ENCODE peak calls at places on chromosomes 5 and 9, in nine cellular contexts. One of them, this sample, is unnamed.

GRCh38 chr5:174338204-174339010 is 292.9 kb downstream of the NSG2 start:
- DNase-seq in vagina: no peak
- DNase-seq in transverse colon: no peak
- DNase-seq in stomach: no peak
- DNase-seq in spleen: no peak
- DNase-seq in endothelial cell of umbilical vein: no peak
- DNase-seq in upper lobe of left lung: no peak
- DNase-seq in prostate gland: no peak
- DNase-seq in esophagus muscularis mucosa: no peak
- DNase-seq in this sample: no peak

GRCh38 chr9:124238546-124239140 is 19.1 kb upstream of the NEK6 start:
- DNase-seq in vagina: no peak
- DNase-seq in transverse colon: no peak
- DNase-seq in stomach: no peak
- DNase-seq in spleen: no peak
- DNase-seq in endothelial cell of umbilical vein: no peak
- DNase-seq in upper lobe of left lung: no peak
- DNase-seq in prostate gland: no peak
- DNase-seq in esophagus muscularis mucosa: no peak
- DNase-seq in this sample: no peak

GRCh38 chr5:140357731-140358093 is 2.3 kb upstream of the SLC4A9 start:
- DNase-seq in vagina: no peak
- DNase-seq in transverse colon: peak
- DNase-seq in stomach: peak
- DNase-seq in spleen: peak
- DNase-seq in endothelial cell of umbilical vein: peak
- DNase-seq in upper lobe of left lung: peak
- DNase-seq in prostate gland: peak
- DNase-seq in esophagus muscularis mucosa: peak
- DNase-seq in this sample: peak

GRCh38 chr9:126474786-126475485 is 138.8 kb upstream of the LMX1B start:
- DNase-seq in vagina: no peak
- DNase-seq in transverse colon: no peak
- DNase-seq in stomach: no peak
- DNase-seq in spleen: no peak
- DNase-seq in endothelial cell of umbilical vein: peak
- DNase-seq in upper lobe of left lung: no peak
- DNase-seq in prostate gland: no peak
- DNase-seq in esophagus muscularis mucosa: no peak
- DNase-seq in this sample: no peak

GRCh38 chr5:16551628-16552027 is 65.2 kb downstream of the RETREG1 start:
- DNase-seq in vagina: no peak
- DNase-seq in transverse colon: no peak
- DNase-seq in stomach: no peak
- DNase-seq in spleen: no peak
- DNase-seq in endothelial cell of umbilical vein: no peak
- DNase-seq in upper lobe of left lung: no peak
- DNase-seq in prostate gland: no peak
- DNase-seq in esophagus muscularis mucosa: no peak
- DNase-seq in this sample: no peak

GRCh38 chr5:149205625-149206523 is 64.6 kb downstream of the ABLIM3 start:
- DNase-seq in vagina: peak
- DNase-seq in transverse colon: no peak
- DNase-seq in stomach: no peak
- DNase-seq in spleen: no peak
- DNase-seq in endothelial cell of umbilical vein: no peak
- DNase-seq in upper lobe of left lung: no peak
- DNase-seq in prostate gland: no peak
- DNase-seq in esophagus muscularis mucosa: no peak
- DNase-seq in this sample: no peak

GRCh38 chr5:150000990-150001659 is 586 bp downstream of the HMGXB3 start:
- DNase-seq in vagina: no peak
- DNase-seq in transverse colon: peak
- DNase-seq in stomach: peak
- DNase-seq in spleen: peak
- DNase-seq in endothelial cell of umbilical vein: peak
- DNase-seq in upper lobe of left lung: peak
- DNase-seq in prostate gland: no peak
- DNase-seq in esophagus muscularis mucosa: no peak
- DNase-seq in this sample: no peak

GRCh38 chr5:143986567-143987242 is 174.7 kb downstream of the HMHB1 start:
- DNase-seq in vagina: no peak
- DNase-seq in transverse colon: no peak
- DNase-seq in stomach: no peak
- DNase-seq in spleen: no peak
- DNase-seq in endothelial cell of umbilical vein: peak
- DNase-seq in upper lobe of left lung: no peak
- DNase-seq in prostate gland: no peak
- DNase-seq in esophagus muscularis mucosa: no peak
- DNase-seq in this sample: no peak

GRCh38 chr9:683509-684021 is 157.9 kb upstream of the DMRT1 start:
- DNase-seq in vagina: no peak
- DNase-seq in transverse colon: no peak
- DNase-seq in stomach: no peak
- DNase-seq in spleen: no peak
- DNase-seq in endothelial cell of umbilical vein: no peak
- DNase-seq in upper lobe of left lung: no peak
- DNase-seq in prostate gland: no peak
- DNase-seq in esophagus muscularis mucosa: no peak
- DNase-seq in this sample: no peak

GRCh38 chr9:684950-685340 is 156.6 kb upstream of the DMRT1 start:
- DNase-seq in vagina: no peak
- DNase-seq in transverse colon: no peak
- DNase-seq in stomach: no peak
- DNase-seq in spleen: no peak
- DNase-seq in endothelial cell of umbilical vein: peak
- DNase-seq in upper lobe of left lung: no peak
- DNase-seq in prostate gland: no peak
- DNase-seq in esophagus muscularis mucosa: peak
- DNase-seq in this sample: no peak

GRCh38 chr9:682633-683508 is 158.6 kb upstream of the DMRT1 start:
- DNase-seq in vagina: no peak
- DNase-seq in transverse colon: peak
- DNase-seq in stomach: peak
- DNase-seq in spleen: no peak
- DNase-seq in endothelial cell of umbilical vein: peak
- DNase-seq in upper lobe of left lung: peak
- DNase-seq in prostate gland: no peak
- DNase-seq in esophagus muscularis mucosa: no peak
- DNase-seq in this sample: no peak

GRCh38 chr9:686381-686813 is 155.1 kb upstream of the DMRT1 start:
- DNase-seq in vagina: peak
- DNase-seq in transverse colon: no peak
- DNase-seq in stomach: no peak
- DNase-seq in spleen: no peak
- DNase-seq in endothelial cell of umbilical vein: peak
- DNase-seq in upper lobe of left lung: no peak
- DNase-seq in prostate gland: peak
- DNase-seq in esophagus muscularis mucosa: peak
- DNase-seq in this sample: no peak

DNA sequence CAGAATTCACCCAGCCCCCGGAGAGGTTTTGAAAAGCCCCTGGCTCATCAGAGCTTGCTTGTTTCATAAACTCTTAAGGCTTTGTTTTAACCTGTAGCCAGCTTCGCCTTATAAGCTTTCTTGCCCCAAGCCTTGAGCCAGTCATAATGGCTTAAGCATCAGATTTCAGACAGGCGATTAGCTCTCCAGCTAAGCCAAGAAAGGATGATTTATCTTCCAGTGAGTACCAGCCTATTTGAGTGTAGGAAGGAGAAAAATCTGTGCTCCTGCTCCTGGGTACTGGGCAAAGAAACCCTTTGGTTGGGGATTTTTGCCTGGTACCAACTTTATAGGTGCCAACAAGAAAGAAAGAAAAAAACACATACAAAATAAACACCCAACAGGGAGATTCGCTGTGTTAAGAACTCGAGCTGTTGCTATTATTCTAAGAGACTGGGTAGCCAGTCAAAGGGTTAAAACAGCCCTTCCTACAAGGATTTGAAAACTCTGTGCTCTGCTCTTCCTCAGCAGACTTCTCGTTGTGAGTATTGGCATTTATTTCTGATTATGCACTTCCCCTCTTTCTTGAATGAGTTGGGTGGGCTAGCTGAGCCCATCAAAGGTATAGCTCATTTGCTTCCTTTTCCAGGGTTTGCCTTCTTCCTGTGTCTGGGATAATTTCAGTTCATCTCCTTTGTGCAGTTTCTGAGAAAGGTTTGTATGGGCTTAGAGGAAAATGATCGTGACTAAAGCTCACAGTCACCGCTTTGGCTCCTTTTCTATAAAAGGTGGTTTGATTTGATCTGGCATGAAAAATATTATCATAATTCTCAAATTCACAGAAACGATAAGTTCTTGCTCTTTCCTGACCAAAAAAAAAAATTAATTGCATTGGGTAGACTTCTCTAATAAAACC is 157.2 kb upstream of the DMRT1 start:
- DNase-seq in vagina: no peak
- DNase-seq in transverse colon: no peak
- DNase-seq in stomach: no peak
- DNase-seq in spleen: no peak
- DNase-seq in endothelial cell of umbilical vein: peak
- DNase-seq in upper lobe of left lung: no peak
- DNase-seq in prostate gland: peak
- DNase-seq in esophagus muscularis mucosa: peak
- DNase-seq in this sample: no peak
- H3K4me3 ChIP-seq in vagina: peak
- H3K4me3 ChIP-seq in transverse colon: no peak
- H3K4me3 ChIP-seq in stomach: no peak
- H3K4me3 ChIP-seq in spleen: no peak
- H3K4me3 ChIP-seq in endothelial cell of umbilical vein: peak
- H3K4me3 ChIP-seq in upper lobe of left lung: no peak
- H3K4me3 ChIP-seq in prostate gland: peak
- H3K4me3 ChIP-seq in esophagus muscularis mucosa: peak
- H3K4me3 ChIP-seq in this sample: peak

DNA sequence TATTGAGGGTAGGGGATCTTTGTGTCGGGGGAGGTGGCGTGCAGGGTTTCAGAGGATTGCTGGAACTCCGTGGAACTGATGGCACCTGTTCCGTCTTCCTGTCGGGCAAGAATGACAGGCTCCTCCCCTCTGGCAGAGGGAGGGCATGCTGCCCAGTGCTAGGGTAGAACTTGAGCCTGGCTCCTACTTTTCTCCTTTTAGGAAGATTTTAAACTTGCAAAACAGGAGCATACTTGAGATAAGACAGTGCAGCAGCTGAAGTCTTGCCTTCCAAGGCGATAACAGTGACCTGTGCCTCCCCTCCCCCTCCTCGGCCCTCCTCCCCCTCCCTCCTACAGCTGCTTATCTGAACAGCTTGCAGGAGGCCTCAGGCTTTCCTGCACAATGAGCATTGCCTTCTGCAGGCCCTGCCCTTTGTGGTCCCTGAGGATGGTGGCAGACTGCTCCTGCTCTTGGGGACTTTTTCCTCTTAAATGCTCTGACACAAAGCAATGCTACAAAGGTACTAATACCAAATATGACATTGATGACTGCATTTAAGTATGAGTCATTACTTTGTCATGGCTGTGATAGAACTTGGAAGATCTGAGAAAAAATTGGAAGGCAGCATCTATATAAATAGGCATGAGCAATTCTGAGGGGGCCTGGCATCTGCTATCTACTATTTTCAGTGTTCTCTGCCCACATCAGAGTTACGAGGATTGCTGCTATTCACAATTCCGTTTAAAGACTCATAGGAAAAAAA is 1.9 kb downstream of the GADD45G start:
- DNase-seq in vagina: no peak
- DNase-seq in transverse colon: peak
- DNase-seq in stomach: peak
- DNase-seq in spleen: no peak
- DNase-seq in endothelial cell of umbilical vein: peak
- DNase-seq in upper lobe of left lung: peak
- DNase-seq in prostate gland: peak
- DNase-seq in esophagus muscularis mucosa: no peak
- DNase-seq in this sample: peak
- TF ChIP-seq POLR2AphosphoS5 in vagina: no peak
- TF ChIP-seq POLR2AphosphoS5 in transverse colon: no peak
- TF ChIP-seq POLR2AphosphoS5 in stomach: no peak
- TF ChIP-seq POLR2AphosphoS5 in spleen: no peak
- TF ChIP-seq POLR2AphosphoS5 in endothelial cell of umbilical vein: no peak
- TF ChIP-seq POLR2AphosphoS5 in upper lobe of left lung: peak
- TF ChIP-seq POLR2AphosphoS5 in prostate gland: peak
- TF ChIP-seq POLR2AphosphoS5 in esophagus muscularis mucosa: peak
- TF ChIP-seq POLR2AphosphoS5 in this sample: no peak

GRCh38 chr5:138502521-138502920 is 37.2 kb downstream of the EGR1 start:
- DNase-seq in vagina: no peak
- DNase-seq in transverse colon: no peak
- DNase-seq in stomach: no peak
- DNase-seq in spleen: no peak
- DNase-seq in endothelial cell of umbilical vein: no peak
- DNase-seq in upper lobe of left lung: no peak
- DNase-seq in prostate gland: no peak
- DNase-seq in esophagus muscularis mucosa: no peak
- DNase-seq in this sample: no peak

GRCh38 chr5:138502121-138502520 is 36.8 kb downstream of the EGR1 start:
- DNase-seq in vagina: no peak
- DNase-seq in transverse colon: no peak
- DNase-seq in stomach: no peak
- DNase-seq in spleen: no peak
- DNase-seq in endothelial cell of umbilical vein: no peak
- DNase-seq in upper lobe of left lung: no peak
- DNase-seq in prostate gland: peak
- DNase-seq in esophagus muscularis mucosa: no peak
- DNase-seq in this sample: no peak

GRCh38 chr5:138503487-138504270 is 38.4 kb downstream of the EGR1 start:
- DNase-seq in vagina: no peak
- DNase-seq in transverse colon: peak
- DNase-seq in stomach: peak
- DNase-seq in spleen: no peak
- DNase-seq in endothelial cell of umbilical vein: peak
- DNase-seq in upper lobe of left lung: peak
- DNase-seq in prostate gland: peak
- DNase-seq in esophagus muscularis mucosa: no peak
- DNase-seq in this sample: no peak

GRCh38 chr5:138506370-138507113 is 36.5 kb downstream of the ETF1 start:
- DNase-seq in vagina: no peak
- DNase-seq in transverse colon: no peak
- DNase-seq in stomach: no peak
- DNase-seq in spleen: no peak
- DNase-seq in endothelial cell of umbilical vein: no peak
- DNase-seq in upper lobe of left lung: no peak
- DNase-seq in prostate gland: no peak
- DNase-seq in esophagus muscularis mucosa: no peak
- DNase-seq in this sample: no peak

DNA sequence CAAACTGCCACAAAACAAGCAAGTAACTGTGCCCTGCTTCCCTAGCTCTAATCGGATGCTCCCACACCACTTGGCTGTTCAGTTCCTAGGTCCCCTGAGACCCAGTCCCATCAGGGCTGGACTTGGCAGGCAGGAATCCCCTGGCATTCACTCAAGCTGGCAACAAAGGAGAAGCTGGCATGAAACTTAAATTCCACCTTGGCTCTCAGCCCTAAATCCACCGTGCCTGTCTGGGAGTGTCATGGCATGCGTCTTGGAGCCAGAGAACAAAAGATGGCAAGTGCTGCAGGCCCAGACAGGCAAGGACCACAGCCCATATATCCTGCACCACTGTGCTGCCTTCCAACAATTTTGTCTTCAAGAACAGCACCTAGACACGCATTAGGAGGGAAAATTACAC is 38.2 kb downstream of the ETF1 start:
- DNase-seq in vagina: no peak
- DNase-seq in transverse colon: no peak
- DNase-seq in stomach: peak
- DNase-seq in spleen: no peak
- DNase-seq in endothelial cell of umbilical vein: peak
- DNase-seq in upper lobe of left lung: no peak
- DNase-seq in prostate gland: peak
- DNase-seq in esophagus muscularis mucosa: no peak
- DNase-seq in this sample: peak
- TF ChIP-seq POLR2A in vagina: no peak
- TF ChIP-seq POLR2A in transverse colon: no peak
- TF ChIP-seq POLR2A in stomach: no peak
- TF ChIP-seq POLR2A in spleen: no peak
- TF ChIP-seq POLR2A in endothelial cell of umbilical vein: no peak
- TF ChIP-seq POLR2A in upper lobe of left lung: no peak
- TF ChIP-seq POLR2A in prostate gland: peak
- TF ChIP-seq POLR2A in esophagus muscularis mucosa: no peak
- TF ChIP-seq POLR2A in this sample: no peak

GRCh38 chr9:21989440-21990189 is 4.6 kb downstream of the CDKN2A start:
- DNase-seq in vagina: no peak
- DNase-seq in transverse colon: no peak
- DNase-seq in stomach: no peak
- DNase-seq in spleen: no peak
- DNase-seq in endothelial cell of umbilical vein: no peak
- DNase-seq in upper lobe of left lung: no peak
- DNase-seq in prostate gland: no peak
- DNase-seq in esophagus muscularis mucosa: no peak
- DNase-seq in this sample: no peak

GRCh38 chr9:21993007-21993406 is 1.2 kb downstream of the CDKN2A start:
- DNase-seq in vagina: no peak
- DNase-seq in transverse colon: no peak
- DNase-seq in stomach: no peak
- DNase-seq in spleen: no peak
- DNase-seq in endothelial cell of umbilical vein: no peak
- DNase-seq in upper lobe of left lung: no peak
- DNase-seq in prostate gland: no peak
- DNase-seq in esophagus muscularis mucosa: no peak
- DNase-seq in this sample: no peak

GRCh38 chr9:21991039-21991959 is 2.9 kb downstream of the CDKN2A start:
- DNase-seq in vagina: no peak
- DNase-seq in transverse colon: no peak
- DNase-seq in stomach: no peak
- DNase-seq in spleen: no peak
- DNase-seq in endothelial cell of umbilical vein: no peak
- DNase-seq in upper lobe of left lung: no peak
- DNase-seq in prostate gland: no peak
- DNase-seq in esophagus muscularis mucosa: no peak
- DNase-seq in this sample: no peak

GRCh38 chr9:21985964-21986667 is 8.1 kb downstream of the CDKN2A start:
- DNase-seq in vagina: no peak
- DNase-seq in transverse colon: no peak
- DNase-seq in stomach: no peak
- DNase-seq in spleen: no peak
- DNase-seq in endothelial cell of umbilical vein: no peak
- DNase-seq in upper lobe of left lung: no peak
- DNase-seq in prostate gland: no peak
- DNase-seq in esophagus muscularis mucosa: no peak
- DNase-seq in this sample: no peak

DNA sequence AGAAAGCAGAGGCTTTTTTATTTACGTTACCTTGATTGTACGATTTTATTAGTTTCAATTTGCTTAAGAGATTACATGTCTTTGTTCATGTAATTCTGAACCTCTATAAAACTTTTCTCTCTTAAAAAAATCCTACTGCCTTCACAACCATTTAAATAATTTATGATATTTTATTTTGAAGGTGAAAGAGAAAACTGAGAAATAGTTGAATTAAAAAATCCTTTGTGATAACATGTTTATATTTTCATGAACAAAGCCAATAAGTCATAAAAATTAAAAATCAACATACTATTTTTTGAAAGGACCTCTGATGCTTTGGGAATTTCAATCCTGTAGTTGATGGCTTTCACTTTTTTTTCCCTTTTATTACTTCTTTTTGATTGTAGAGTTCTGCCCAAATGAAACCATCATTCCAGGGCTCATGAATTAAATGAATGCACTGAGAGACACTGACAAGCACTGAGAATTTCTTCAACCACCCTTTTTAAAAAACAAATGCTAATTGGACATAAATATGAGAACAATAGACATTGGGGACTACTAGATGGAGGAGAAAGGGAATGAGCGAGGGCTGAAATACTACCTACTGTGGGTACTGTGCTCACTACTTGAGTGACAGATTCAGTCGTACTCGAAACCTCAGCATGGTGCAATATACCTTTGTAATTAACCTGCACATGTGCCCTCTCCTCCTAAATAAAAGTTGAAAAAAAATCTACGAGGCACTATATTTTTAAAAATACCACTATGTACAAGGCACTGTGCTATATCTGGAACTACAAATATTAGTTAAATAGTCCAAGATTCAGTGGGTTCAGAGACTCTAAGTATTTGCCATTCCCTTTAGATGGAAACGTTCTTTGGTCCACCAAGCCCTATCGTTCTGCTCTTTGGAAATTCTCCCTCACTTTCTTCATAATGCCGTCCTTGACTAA is 5.9 kb downstream of the CDKN2A start:
- DNase-seq in vagina: no peak
- DNase-seq in transverse colon: no peak
- DNase-seq in stomach: no peak
- DNase-seq in spleen: no peak
- DNase-seq in endothelial cell of umbilical vein: peak
- DNase-seq in upper lobe of left lung: no peak
- DNase-seq in prostate gland: no peak
- DNase-seq in esophagus muscularis mucosa: no peak
- DNase-seq in this sample: no peak
- H3K4me3 ChIP-seq in vagina: no peak
- H3K4me3 ChIP-seq in transverse colon: no peak
- H3K4me3 ChIP-seq in stomach: no peak
- H3K4me3 ChIP-seq in spleen: no peak
- H3K4me3 ChIP-seq in endothelial cell of umbilical vein: no peak
- H3K4me3 ChIP-seq in upper lobe of left lung: no peak
- H3K4me3 ChIP-seq in prostate gland: no peak
- H3K4me3 ChIP-seq in esophagus muscularis mucosa: no peak
- H3K4me3 ChIP-seq in this sample: no peak